ENCODE peak calls at places on chromosomes 6 and 20, in nine cellular contexts. One of them, this sample, is unnamed.

GRCh38 chr6:109322825-109323580 is 59.3 kb downstream of the CD164 start:
- DNase-seq in psoas muscle: no peak
- DNase-seq in left ventricle myocardium inferior: peak
- DNase-seq in cardiac fibroblast: no peak
- DNase-seq in fibroblast of lung: no peak
- DNase-seq in fibroblast of mammary gland: no peak
- DNase-seq in coronary artery: no peak
- DNase-seq in Calu3: no peak
- DNase-seq in astrocyte of the cerebellum: no peak
- DNase-seq in this sample: no peak

GRCh38 chr6:22189946-22190345 is 106.9 kb downstream of the PRL start:
- DNase-seq in psoas muscle: no peak
- DNase-seq in left ventricle myocardium inferior: no peak
- DNase-seq in cardiac fibroblast: no peak
- DNase-seq in fibroblast of lung: no peak
- DNase-seq in fibroblast of mammary gland: no peak
- DNase-seq in coronary artery: no peak
- DNase-seq in Calu3: no peak
- DNase-seq in astrocyte of the cerebellum: no peak
- DNase-seq in this sample: no peak

GRCh38 chr6:4776967-4777925 is 1.0 kb downstream of the CDYL start:
- DNase-seq in psoas muscle: peak
- DNase-seq in left ventricle myocardium inferior: no peak
- DNase-seq in cardiac fibroblast: peak
- DNase-seq in fibroblast of lung: peak
- DNase-seq in fibroblast of mammary gland: peak
- DNase-seq in coronary artery: no peak
- DNase-seq in Calu3: no peak
- DNase-seq in astrocyte of the cerebellum: peak
- DNase-seq in this sample: no peak

GRCh38 chr6:24139080-24139479 is 13.1 kb downstream of the NRSN1 start:
- DNase-seq in psoas muscle: no peak
- DNase-seq in left ventricle myocardium inferior: no peak
- DNase-seq in cardiac fibroblast: no peak
- DNase-seq in fibroblast of lung: no peak
- DNase-seq in fibroblast of mammary gland: no peak
- DNase-seq in coronary artery: no peak
- DNase-seq in Calu3: no peak
- DNase-seq in astrocyte of the cerebellum: no peak
- DNase-seq in this sample: no peak

GRCh38 chr20:15395457-15395856 is 1058.0 kb upstream of the FLRT3 start:
- DNase-seq in psoas muscle: no peak
- DNase-seq in left ventricle myocardium inferior: no peak
- DNase-seq in cardiac fibroblast: no peak
- DNase-seq in fibroblast of lung: no peak
- DNase-seq in fibroblast of mammary gland: no peak
- DNase-seq in coronary artery: no peak
- DNase-seq in Calu3: no peak
- DNase-seq in astrocyte of the cerebellum: no peak
- DNase-seq in this sample: no peak

GRCh38 chr20:44706371-44707258 is 8.6 kb upstream of the CCN5 start:
- DNase-seq in psoas muscle: peak
- DNase-seq in left ventricle myocardium inferior: peak
- DNase-seq in cardiac fibroblast: peak
- DNase-seq in fibroblast of lung: no peak
- DNase-seq in fibroblast of mammary gland: peak
- DNase-seq in coronary artery: peak
- DNase-seq in Calu3: no peak
- DNase-seq in astrocyte of the cerebellum: no peak
- DNase-seq in this sample: peak

GRCh38 chr6:98529364-98529763 is 305.0 kb upstream of the POU3F2 start:
- DNase-seq in psoas muscle: no peak
- DNase-seq in left ventricle myocardium inferior: no peak
- DNase-seq in cardiac fibroblast: no peak
- DNase-seq in fibroblast of lung: no peak
- DNase-seq in fibroblast of mammary gland: no peak
- DNase-seq in coronary artery: no peak
- DNase-seq in Calu3: no peak
- DNase-seq in astrocyte of the cerebellum: no peak
- DNase-seq in this sample: no peak

GRCh38 chr20:61445138-61445537 is 193.1 kb downstream of the CDH4 start:
- DNase-seq in psoas muscle: no peak
- DNase-seq in left ventricle myocardium inferior: no peak
- DNase-seq in cardiac fibroblast: no peak
- DNase-seq in fibroblast of lung: no peak
- DNase-seq in fibroblast of mammary gland: no peak
- DNase-seq in coronary artery: no peak
- DNase-seq in Calu3: no peak
- DNase-seq in astrocyte of the cerebellum: no peak
- DNase-seq in this sample: no peak

GRCh38 chr6:32114853-32115252 is 5.7 kb upstream of the TNXB start:
- DNase-seq in psoas muscle: no peak
- DNase-seq in left ventricle myocardium inferior: no peak
- DNase-seq in cardiac fibroblast: peak
- DNase-seq in fibroblast of lung: no peak
- DNase-seq in fibroblast of mammary gland: peak
- DNase-seq in coronary artery: no peak
- DNase-seq in Calu3: no peak
- DNase-seq in astrocyte of the cerebellum: no peak
- DNase-seq in this sample: no peak

GRCh38 chr6:32115623-32116022 is 6.5 kb upstream of the TNXB start:
- DNase-seq in psoas muscle: no peak
- DNase-seq in left ventricle myocardium inferior: no peak
- DNase-seq in cardiac fibroblast: no peak
- DNase-seq in fibroblast of lung: no peak
- DNase-seq in fibroblast of mammary gland: no peak
- DNase-seq in coronary artery: no peak
- DNase-seq in Calu3: no peak
- DNase-seq in astrocyte of the cerebellum: no peak
- DNase-seq in this sample: no peak

GRCh38 chr6:32112436-32112980 is 3.4 kb upstream of the TNXB start:
- DNase-seq in psoas muscle: peak
- DNase-seq in left ventricle myocardium inferior: peak
- DNase-seq in cardiac fibroblast: peak
- DNase-seq in fibroblast of lung: peak
- DNase-seq in fibroblast of mammary gland: peak
- DNase-seq in coronary artery: no peak
- DNase-seq in Calu3: no peak
- DNase-seq in astrocyte of the cerebellum: no peak
- DNase-seq in this sample: no peak

GRCh38 chr6:32111424-32112066 is 2.4 kb upstream of the TNXB start:
- DNase-seq in psoas muscle: peak
- DNase-seq in left ventricle myocardium inferior: peak
- DNase-seq in cardiac fibroblast: peak
- DNase-seq in fibroblast of lung: no peak
- DNase-seq in fibroblast of mammary gland: no peak
- DNase-seq in coronary artery: no peak
- DNase-seq in Calu3: no peak
- DNase-seq in astrocyte of the cerebellum: no peak
- DNase-seq in this sample: no peak

GRCh38 chr6:32113386-32114352 is 4.5 kb upstream of the TNXB start:
- DNase-seq in psoas muscle: peak
- DNase-seq in left ventricle myocardium inferior: peak
- DNase-seq in cardiac fibroblast: peak
- DNase-seq in fibroblast of lung: peak
- DNase-seq in fibroblast of mammary gland: peak
- DNase-seq in coronary artery: peak
- DNase-seq in Calu3: peak
- DNase-seq in astrocyte of the cerebellum: peak
- DNase-seq in this sample: peak
- TF ChIP-seq CTCF in psoas muscle: no peak
- TF ChIP-seq CTCF in left ventricle myocardium inferior: peak
- TF ChIP-seq CTCF in cardiac fibroblast: peak
- TF ChIP-seq CTCF in fibroblast of lung: peak
- TF ChIP-seq CTCF in fibroblast of mammary gland: peak
- TF ChIP-seq CTCF in coronary artery: no peak
- TF ChIP-seq CTCF in Calu3: no peak
- TF ChIP-seq CTCF in astrocyte of the cerebellum: peak
- TF ChIP-seq CTCF in this sample: peak

GRCh38 chr6:1382331-1382882 is 7.0 kb upstream of the FOXF2 start:
- DNase-seq in psoas muscle: no peak
- DNase-seq in left ventricle myocardium inferior: no peak
- DNase-seq in cardiac fibroblast: no peak
- DNase-seq in fibroblast of lung: peak
- DNase-seq in fibroblast of mammary gland: no peak
- DNase-seq in coronary artery: peak
- DNase-seq in Calu3: no peak
- DNase-seq in astrocyte of the cerebellum: no peak
- DNase-seq in this sample: peak

GRCh38 chr6:1385129-1386042 is 4.0 kb upstream of the FOXF2 start:
- DNase-seq in psoas muscle: no peak
- DNase-seq in left ventricle myocardium inferior: no peak
- DNase-seq in cardiac fibroblast: no peak
- DNase-seq in fibroblast of lung: peak
- DNase-seq in fibroblast of mammary gland: no peak
- DNase-seq in coronary artery: no peak
- DNase-seq in Calu3: no peak
- DNase-seq in astrocyte of the cerebellum: no peak
- DNase-seq in this sample: no peak

GRCh38 chr6:1382883-1383728 is 6.3 kb upstream of the FOXF2 start:
- DNase-seq in psoas muscle: no peak
- DNase-seq in left ventricle myocardium inferior: no peak
- DNase-seq in cardiac fibroblast: no peak
- DNase-seq in fibroblast of lung: peak
- DNase-seq in fibroblast of mammary gland: no peak
- DNase-seq in coronary artery: no peak
- DNase-seq in Calu3: no peak
- DNase-seq in astrocyte of the cerebellum: no peak
- DNase-seq in this sample: peak

GRCh38 chr6:1384549-1385128 is 4.7 kb upstream of the FOXF2 start:
- DNase-seq in psoas muscle: no peak
- DNase-seq in left ventricle myocardium inferior: no peak
- DNase-seq in cardiac fibroblast: no peak
- DNase-seq in fibroblast of lung: peak
- DNase-seq in fibroblast of mammary gland: no peak
- DNase-seq in coronary artery: no peak
- DNase-seq in Calu3: no peak
- DNase-seq in astrocyte of the cerebellum: no peak
- DNase-seq in this sample: no peak

DNA sequence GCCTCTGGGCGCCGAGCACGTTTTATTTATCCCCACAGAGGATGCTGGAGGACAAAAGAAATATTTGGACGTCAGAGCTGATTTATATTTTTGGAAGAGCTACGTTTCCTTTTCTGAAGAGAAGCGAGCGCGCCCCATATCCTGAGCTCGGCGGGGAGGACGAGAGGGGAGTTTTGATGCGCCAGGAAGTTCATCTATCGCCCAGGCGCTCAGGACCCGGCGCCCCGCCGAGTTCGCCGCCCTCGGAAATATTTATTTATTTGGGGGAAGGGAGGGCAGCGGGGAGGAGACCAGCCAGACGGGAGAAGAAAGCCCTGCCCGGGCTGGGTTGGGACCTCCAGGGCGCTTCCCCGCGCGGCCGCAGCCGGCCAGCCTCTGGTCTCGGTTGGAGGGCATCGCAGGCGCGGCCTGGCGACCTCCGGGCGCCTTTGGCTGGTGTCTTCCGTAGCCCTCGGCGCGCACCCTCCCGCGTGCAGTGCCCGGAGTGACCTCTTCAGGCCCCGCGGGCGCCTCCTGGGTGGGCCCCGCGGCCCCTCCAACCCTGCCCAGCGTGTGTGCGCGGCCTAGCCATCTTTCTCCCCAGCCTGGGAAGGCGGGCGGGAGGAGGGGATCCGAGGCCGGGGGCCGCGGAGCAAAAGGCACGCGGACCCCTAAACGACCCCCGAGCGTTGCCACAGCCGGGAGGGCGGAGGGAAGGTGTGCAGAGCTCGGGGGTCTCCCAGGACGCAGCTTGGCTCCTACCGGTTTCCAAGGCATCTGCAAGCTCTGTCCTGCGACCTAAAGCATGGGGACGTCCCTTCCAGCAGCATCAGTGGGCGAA is 5.4 kb upstream of the FOXF2 start:
- DNase-seq in psoas muscle: no peak
- DNase-seq in left ventricle myocardium inferior: no peak
- DNase-seq in cardiac fibroblast: no peak
- DNase-seq in fibroblast of lung: peak
- DNase-seq in fibroblast of mammary gland: no peak
- DNase-seq in coronary artery: no peak
- DNase-seq in Calu3: no peak
- DNase-seq in astrocyte of the cerebellum: no peak
- DNase-seq in this sample: no peak
- TF ChIP-seq CTCF in psoas muscle: no peak
- TF ChIP-seq CTCF in left ventricle myocardium inferior: no peak
- TF ChIP-seq CTCF in cardiac fibroblast: no peak
- TF ChIP-seq CTCF in fibroblast of lung: no peak
- TF ChIP-seq CTCF in fibroblast of mammary gland: no peak
- TF ChIP-seq CTCF in coronary artery: no peak
- TF ChIP-seq CTCF in Calu3: no peak
- TF ChIP-seq CTCF in astrocyte of the cerebellum: no peak
- TF ChIP-seq CTCF in this sample: no peak

GRCh38 chr6:52503853-52504777 is 72.7 kb downstream of the TRAM2 start:
- DNase-seq in psoas muscle: peak
- DNase-seq in left ventricle myocardium inferior: peak
- DNase-seq in cardiac fibroblast: peak
- DNase-seq in fibroblast of lung: peak
- DNase-seq in fibroblast of mammary gland: peak
- DNase-seq in coronary artery: peak
- DNase-seq in Calu3: peak
- DNase-seq in astrocyte of the cerebellum: no peak
- DNase-seq in this sample: peak

GRCh38 chr6:52505726-52506501 is 70.9 kb downstream of the TRAM2 start:
- DNase-seq in psoas muscle: no peak
- DNase-seq in left ventricle myocardium inferior: no peak
- DNase-seq in cardiac fibroblast: no peak
- DNase-seq in fibroblast of lung: no peak
- DNase-seq in fibroblast of mammary gland: no peak
- DNase-seq in coronary artery: peak
- DNase-seq in Calu3: no peak
- DNase-seq in astrocyte of the cerebellum: no peak
- DNase-seq in this sample: no peak

GRCh38 chr6:52504778-52505127 is 72.1 kb downstream of the TRAM2 start:
- DNase-seq in psoas muscle: no peak
- DNase-seq in left ventricle myocardium inferior: no peak
- DNase-seq in cardiac fibroblast: no peak
- DNase-seq in fibroblast of lung: no peak
- DNase-seq in fibroblast of mammary gland: no peak
- DNase-seq in coronary artery: no peak
- DNase-seq in Calu3: no peak
- DNase-seq in astrocyte of the cerebellum: no peak
- DNase-seq in this sample: no peak

GRCh38 chr6:52502306-52503029 is 74.4 kb downstream of the TRAM2 start:
- DNase-seq in psoas muscle: no peak
- DNase-seq in left ventricle myocardium inferior: no peak
- DNase-seq in cardiac fibroblast: no peak
- DNase-seq in fibroblast of lung: no peak
- DNase-seq in fibroblast of mammary gland: no peak
- DNase-seq in coronary artery: no peak
- DNase-seq in Calu3: no peak
- DNase-seq in astrocyte of the cerebellum: no peak
- DNase-seq in this sample: no peak

DNA sequence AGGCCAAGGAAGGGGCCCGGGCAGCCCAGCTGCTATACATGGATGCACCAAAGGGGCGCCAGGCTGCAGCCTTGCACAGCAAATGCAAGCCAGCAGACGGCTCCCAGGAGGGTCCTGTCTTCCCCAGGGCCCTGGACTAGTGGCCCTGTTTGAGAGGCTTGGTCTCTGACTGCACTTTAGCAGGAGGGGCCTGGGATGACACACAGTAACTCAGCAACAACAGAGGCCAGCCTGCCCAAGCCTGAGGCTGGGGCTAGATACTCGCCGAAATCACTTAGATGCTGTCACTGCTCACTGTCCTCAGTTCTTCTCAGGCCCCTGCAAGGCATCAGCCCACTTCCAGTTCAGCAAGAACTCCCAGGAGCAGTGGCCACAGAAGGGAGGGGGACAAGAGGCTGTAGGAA is 73.5 kb downstream of the TRAM2 start:
- DNase-seq in psoas muscle: no peak
- DNase-seq in left ventricle myocardium inferior: peak
- DNase-seq in cardiac fibroblast: no peak
- DNase-seq in fibroblast of lung: no peak
- DNase-seq in fibroblast of mammary gland: no peak
- DNase-seq in coronary artery: no peak
- DNase-seq in Calu3: peak
- DNase-seq in astrocyte of the cerebellum: no peak
- DNase-seq in this sample: no peak
- TF ChIP-seq CTCF in psoas muscle: no peak
- TF ChIP-seq CTCF in left ventricle myocardium inferior: peak
- TF ChIP-seq CTCF in cardiac fibroblast: peak
- TF ChIP-seq CTCF in fibroblast of lung: no peak
- TF ChIP-seq CTCF in fibroblast of mammary gland: no peak
- TF ChIP-seq CTCF in coronary artery: no peak
- TF ChIP-seq CTCF in Calu3: peak
- TF ChIP-seq CTCF in astrocyte of the cerebellum: peak
- TF ChIP-seq CTCF in this sample: peak

GRCh38 chr6:33082702-33083101 is 6.9 kb downstream of the HLA-DPB1 start:
- DNase-seq in psoas muscle: peak
- DNase-seq in left ventricle myocardium inferior: peak
- DNase-seq in cardiac fibroblast: peak
- DNase-seq in fibroblast of lung: peak
- DNase-seq in fibroblast of mammary gland: peak
- DNase-seq in coronary artery: no peak
- DNase-seq in Calu3: peak
- DNase-seq in astrocyte of the cerebellum: no peak
- DNase-seq in this sample: no peak
- TF ChIP-seq CTCF in psoas muscle: peak
- TF ChIP-seq CTCF in left ventricle myocardium inferior: peak
- TF ChIP-seq CTCF in cardiac fibroblast: peak
- TF ChIP-seq CTCF in fibroblast of lung: peak
- TF ChIP-seq CTCF in fibroblast of mammary gland: peak
- TF ChIP-seq CTCF in coronary artery: peak
- TF ChIP-seq CTCF in Calu3: no peak
- TF ChIP-seq CTCF in astrocyte of the cerebellum: peak
- TF ChIP-seq CTCF in this sample: peak

This sample was measured in osteocyte.